ENCODE peak calls at places on chromosomes 4 and X, in four cellular contexts. One of them, this sample, is unnamed.

GRCh38 chr4:8591626-8592365 is 769 bp upstream of the CPZ start:
- DNase-seq in activated T-cell treated with anti-CD3 and anti-CD28 coated beads for 48 hours: no peak
- DNase-seq in stimulated activated CD8-positive, alpha-beta memory T cell treated with anti-CD3 and anti-CD28 coated beads, Interleukin-4, amount 100 ng/mL, for 48 hours: no peak
- DNase-seq in kidney glomerular epithelial cell: no peak
- DNase-seq in this sample: no peak

GRCh38 chr4:122009524-122009923 is 57.7 kb upstream of the TRPC3 start:
- DNase-seq in kidney glomerular epithelial cell: no peak
- DNase-seq in activated T-cell treated with anti-CD3 and anti-CD28 coated beads for 48 hours: no peak
- DNase-seq in stimulated activated CD8-positive, alpha-beta memory T cell treated with anti-CD3 and anti-CD28 coated beads, Interleukin-4, amount 100 ng/mL, for 48 hours: no peak
- DNase-seq in this sample: no peak

GRCh38 chrX:115560978-115561604 is at the start of gene PLS3:
- DNase-seq in stimulated activated CD8-positive, alpha-beta memory T cell treated with anti-CD3 and anti-CD28 coated beads, Interleukin-4, amount 100 ng/mL, for 48 hours: peak
- DNase-seq in activated T-cell treated with anti-CD3 and anti-CD28 coated beads for 48 hours: peak
- DNase-seq in kidney glomerular epithelial cell: peak
- DNase-seq in this sample: no peak

GRCh38 chr4:8725071-8725841 is 132.7 kb downstream of the CPZ start:
- DNase-seq in kidney glomerular epithelial cell: no peak
- DNase-seq in activated T-cell treated with anti-CD3 and anti-CD28 coated beads for 48 hours: no peak
- DNase-seq in stimulated activated CD8-positive, alpha-beta memory T cell treated with anti-CD3 and anti-CD28 coated beads, Interleukin-4, amount 100 ng/mL, for 48 hours: no peak
- DNase-seq in this sample: no peak

GRCh38 chrX:19886888-19887531 is 390 bp downstream of the SH3KBP1 start:
- DNase-seq in activated T-cell treated with anti-CD3 and anti-CD28 coated beads for 48 hours: no peak
- DNase-seq in stimulated activated CD8-positive, alpha-beta memory T cell treated with anti-CD3 and anti-CD28 coated beads, Interleukin-4, amount 100 ng/mL, for 48 hours: peak
- DNase-seq in kidney glomerular epithelial cell: no peak
- DNase-seq in this sample: no peak

GRCh38 chrX:46989548-46989947 is 77.3 kb downstream of the JADE3 start:
- DNase-seq in stimulated activated CD8-positive, alpha-beta memory T cell treated with anti-CD3 and anti-CD28 coated beads, Interleukin-4, amount 100 ng/mL, for 48 hours: no peak
- DNase-seq in activated T-cell treated with anti-CD3 and anti-CD28 coated beads for 48 hours: no peak
- DNase-seq in kidney glomerular epithelial cell: no peak
- DNase-seq in this sample: no peak

GRCh38 chrX:68396953-68397352 is 36.3 kb downstream of the OPHN1 start:
- DNase-seq in activated T-cell treated with anti-CD3 and anti-CD28 coated beads for 48 hours: no peak
- DNase-seq in kidney glomerular epithelial cell: no peak
- DNase-seq in stimulated activated CD8-positive, alpha-beta memory T cell treated with anti-CD3 and anti-CD28 coated beads, Interleukin-4, amount 100 ng/mL, for 48 hours: no peak
- DNase-seq in this sample: no peak

GRCh38 chr4:56310401-56310800 is 76.9 kb downstream of the AASDH start:
- DNase-seq in activated T-cell treated with anti-CD3 and anti-CD28 coated beads for 48 hours: no peak
- DNase-seq in kidney glomerular epithelial cell: no peak
- DNase-seq in stimulated activated CD8-positive, alpha-beta memory T cell treated with anti-CD3 and anti-CD28 coated beads, Interleukin-4, amount 100 ng/mL, for 48 hours: no peak
- DNase-seq in this sample: no peak

GRCh38 chr4:51831133-51831532 is 11.8 kb upstream of the DCUN1D4 start:
- DNase-seq in kidney glomerular epithelial cell: peak
- DNase-seq in activated T-cell treated with anti-CD3 and anti-CD28 coated beads for 48 hours: peak
- DNase-seq in stimulated activated CD8-positive, alpha-beta memory T cell treated with anti-CD3 and anti-CD28 coated beads, Interleukin-4, amount 100 ng/mL, for 48 hours: peak
- DNase-seq in this sample: no peak

This sample was measured in keratinocyte.